ENCODE peak calls at places on chromosome 18, in six cellular contexts. X is H9, A is mesenchymal stem cell, G is IMR-90, O is neuronal stem cell, P is H1. Q is an unnamed sample.

GRCh38 chr18:46097378-46097852 is 681 bp downstream of the ATP5F1A start:
- DNase-seq in O (no peak), G (no peak), X (no peak), A (no peak), P (no peak), Q (peak; percentile 18)

GRCh38 chr18:36977121-36977520 is 148.2 kb downstream of the KIAA1328 start:
- DNase-seq in A (no peak), O (no peak), X (no peak), P (no peak), G (no peak), Q (no peak)

GRCh38 chr18:32922951-32923430 is 150.2 kb upstream of the KLHL14 start:
- DNase-seq in G (no peak), O (no peak), A (peak; percentile 58), P (no peak), X (no peak), Q (no peak)

GRCh38 chr18:33755918-33756590 is 178.0 kb downstream of the ASXL3 start:
- DNase-seq in O (no peak), G (peak; percentile 93), A (peak; percentile 93), X (no peak), P (peak; percentile 23), Q (peak; percentile 81)

GRCh38 chr18:79832169-79832568 is 34.4 kb downstream of the KCNG2 start:
- DNase-seq in O (no peak), A (no peak), G (no peak), P (no peak), X (no peak), Q (no peak)

GRCh38 chr18:26133652-26134051 is at the start of gene PSMA8:
- DNase-seq in O (no peak), G (no peak), A (no peak), P (peak; percentile 23), X (peak; percentile 65), Q (peak; percentile 45)

GRCh38 chr18:12883003-12883683 is 894 bp downstream of the PTPN2 start:
- DNase-seq in O (no peak), X (no peak), A (peak; percentile 26), G (no peak), P (no peak), Q (peak; percentile 27)

GRCh38 chr18:35750929-35751328 is 169.4 kb downstream of the GALNT1 start:
- DNase-seq in X (no peak), O (no peak), P (no peak), A (no peak), G (no peak), Q (no peak)

GRCh38 chr18:54140641-54141040 is 83.8 kb downstream of the MBD2 start:
- DNase-seq in G (peak; percentile 72), A (no peak), O (no peak), X (no peak), P (no peak), Q (no peak)

GRCh38 chr18:44973282-44973681 is 292.6 kb downstream of the SETBP1 start:
- DNase-seq in G (no peak), P (no peak), A (peak; percentile 18), X (no peak), O (no peak), Q (peak; percentile 32)

GRCh38 chr18:38025433-38026038 is 459.9 kb upstream of the CELF4 start:
- DNase-seq in P (peak; percentile 9), X (no peak), G (no peak), O (no peak), A (peak; percentile 45), Q (peak; percentile 3)

DNA sequence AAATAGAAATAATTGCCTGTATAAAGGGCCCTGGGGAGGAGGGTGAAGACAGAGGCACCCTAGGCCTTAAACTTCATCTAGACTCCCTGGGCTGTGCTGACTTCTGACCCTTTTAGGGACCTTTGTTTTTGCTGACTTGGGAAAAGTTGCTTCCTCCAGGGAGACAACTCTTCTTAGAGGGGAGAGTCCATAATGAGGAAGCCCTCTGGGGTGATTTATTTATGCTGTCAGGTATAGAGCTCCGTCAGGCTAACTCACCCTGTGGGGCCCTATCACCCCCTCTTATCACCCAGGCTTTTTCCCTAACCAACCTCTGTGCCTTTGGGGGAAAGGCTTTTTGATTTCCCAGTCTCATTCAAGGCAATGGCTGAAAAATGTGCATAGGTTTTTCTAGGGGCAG is 8.1 kb downstream of the ONECUT2 start:
- DNase-seq in A (no peak), X (no peak), G (no peak), P (no peak), O (no peak), Q (no peak)
- H4K91ac ChIP-seq in A (no peak overlapping the region), X (no peak overlapping the region), G (no peak overlapping the region), P (no peak overlapping the region), O (no peak overlapping the region), Q (no peak overlapping the region)

GRCh38 chr18:49495480-49495879 is 8.4 kb upstream of the C18orf32 start:
- DNase-seq in P (no peak), X (no peak), A (no peak), G (no peak), O (no peak), Q (no peak)
- H4K91ac ChIP-seq in P (no peak overlapping the region), X (no peak overlapping the region), A (no peak overlapping the region), G (no peak overlapping the region), O (no peak overlapping the region), Q (no peak overlapping the region)

DNA sequence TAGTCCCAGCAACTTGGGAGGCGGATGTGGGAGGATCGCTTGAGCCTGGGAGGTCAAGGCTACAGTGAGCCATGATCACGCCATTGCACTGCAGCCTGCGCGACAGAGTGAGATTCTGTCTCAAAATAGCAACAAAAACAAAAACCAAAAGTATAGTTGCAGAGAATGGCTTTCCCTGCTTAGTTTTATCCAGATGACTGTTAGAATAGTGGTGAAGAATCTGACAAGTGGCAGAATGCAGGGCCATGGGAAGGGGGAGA is 53.8 kb downstream of the NEDD4L start:
- DNase-seq in G (no peak), O (no peak), X (no peak), P (no peak), A (no peak), Q (no peak)
- H4K91ac ChIP-seq in G (no peak overlapping the region), O (no peak overlapping the region), X (no peak overlapping the region), P (no peak overlapping the region), A (no peak overlapping the region), Q (no peak overlapping the region)

GRCh38 chr18:42100917-42101316 is 145.9 kb downstream of the PIK3C3 start:
- DNase-seq in X (no peak), A (no peak), O (no peak), P (no peak), G (no peak), Q (no peak)
- H4K91ac ChIP-seq in X (no peak overlapping the region), A (no peak overlapping the region), O (no peak overlapping the region), P (no peak overlapping the region), G (no peak overlapping the region), Q (no peak overlapping the region)

GRCh38 chr18:6561893-6562292 is 147.2 kb upstream of the L3MBTL4 start:
- DNase-seq in O (no peak), G (no peak), A (no peak), X (no peak), P (no peak), Q (peak; percentile 91)

GRCh38 chr18:6557470-6558245 is 142.9 kb upstream of the L3MBTL4 start:
- DNase-seq in P (no peak), O (no peak), X (peak; percentile 75), G (no peak), A (no peak), Q (no peak)

GRCh38 chr18:6558770-6559169 is 144.1 kb upstream of the L3MBTL4 start:
- DNase-seq in A (no peak), X (no peak), G (no peak), P (no peak), O (no peak), Q (no peak)

GRCh38 chr18:6557052-6557451 is 142.3 kb upstream of the L3MBTL4 start:
- DNase-seq in O (peak; percentile 33), A (peak; percentile 23), P (no peak), X (peak; percentile 67), G (no peak), Q (no peak)

DNA sequence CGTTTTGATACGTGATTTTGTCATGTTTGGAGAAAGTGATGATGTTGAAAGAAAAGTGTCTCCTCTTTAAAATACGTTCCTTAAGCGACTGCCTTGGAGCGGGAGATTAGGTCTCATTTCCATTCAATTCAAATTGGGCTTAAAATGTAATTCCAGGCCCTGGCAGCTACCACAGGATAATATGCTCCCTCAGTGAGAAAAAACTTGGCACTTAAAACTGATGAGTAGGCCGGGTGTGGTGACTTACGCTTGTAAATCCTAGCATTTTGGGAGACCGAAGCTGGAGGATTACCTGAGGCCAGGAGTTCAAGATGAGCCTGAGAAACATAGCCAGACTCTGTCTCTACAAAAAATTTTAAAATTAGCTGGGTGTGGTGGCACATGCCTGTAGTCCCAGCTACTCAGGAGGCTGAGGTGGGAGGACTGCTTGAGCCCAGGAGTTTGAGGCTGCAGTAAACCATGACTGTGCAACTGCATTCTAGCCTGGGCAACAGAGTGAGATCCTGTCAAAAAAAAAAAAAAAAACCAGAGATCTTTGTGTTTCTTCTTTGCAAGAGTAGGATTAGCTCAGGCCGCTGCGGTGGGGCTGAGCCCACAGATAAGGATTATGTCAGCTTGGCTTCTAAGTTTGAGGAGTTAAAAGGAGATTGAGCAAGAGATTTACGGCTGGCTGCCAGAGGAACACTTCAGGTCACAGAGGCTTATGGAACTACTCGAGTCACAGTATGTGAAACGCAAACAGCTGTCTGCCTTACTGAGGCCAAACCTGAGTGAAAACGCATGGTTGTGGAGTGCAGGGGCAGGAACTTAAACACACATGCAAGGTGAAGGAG is 146.5 kb upstream of the L3MBTL4 start:
- DNase-seq in X (no peak), O (no peak), P (no peak), A (peak; percentile 85), G (peak; percentile 67), Q (peak; percentile 41)
- H4K91ac ChIP-seq in X (no peak overlapping the region), O (no peak overlapping the region), P (no peak overlapping the region), A (no peak overlapping the region), G (no peak overlapping the region), Q (peak overlapping the region; percentile 37)

GRCh38 chr18:48946329-48946835 is 4.4 kb downstream of the SMAD7 start:
- DNase-seq in O (no peak), P (no peak), G (peak; percentile 81), X (no peak), A (peak; percentile 83), Q (no peak)

GRCh38 chr18:48944634-48945033 is 6.1 kb downstream of the SMAD7 start:
- DNase-seq in O (no peak), X (no peak), G (peak; percentile 57), P (no peak), A (peak; percentile 57), Q (no peak)

GRCh38 chr18:48947102-48947501 is 3.7 kb downstream of the SMAD7 start:
- DNase-seq in A (peak; percentile 23), P (no peak), X (no peak), O (no peak), G (no peak), Q (no peak)

GRCh38 chr18:48947583-48947982 is 3.2 kb downstream of the SMAD7 start:
- DNase-seq in P (no peak), A (peak; percentile 22), G (no peak), O (no peak), X (peak; percentile 22), Q (no peak)

GRCh38 chr18:48945953-48946217 is 4.9 kb downstream of the SMAD7 start:
- DNase-seq in X (no peak), G (no peak), A (no peak), O (no peak), P (no peak), Q (no peak)
- H4K91ac ChIP-seq in X (no peak overlapping the region), G (no peak overlapping the region), A (no peak overlapping the region), O (no peak overlapping the region), P (no peak overlapping the region), Q (no peak overlapping the region)

DNA sequence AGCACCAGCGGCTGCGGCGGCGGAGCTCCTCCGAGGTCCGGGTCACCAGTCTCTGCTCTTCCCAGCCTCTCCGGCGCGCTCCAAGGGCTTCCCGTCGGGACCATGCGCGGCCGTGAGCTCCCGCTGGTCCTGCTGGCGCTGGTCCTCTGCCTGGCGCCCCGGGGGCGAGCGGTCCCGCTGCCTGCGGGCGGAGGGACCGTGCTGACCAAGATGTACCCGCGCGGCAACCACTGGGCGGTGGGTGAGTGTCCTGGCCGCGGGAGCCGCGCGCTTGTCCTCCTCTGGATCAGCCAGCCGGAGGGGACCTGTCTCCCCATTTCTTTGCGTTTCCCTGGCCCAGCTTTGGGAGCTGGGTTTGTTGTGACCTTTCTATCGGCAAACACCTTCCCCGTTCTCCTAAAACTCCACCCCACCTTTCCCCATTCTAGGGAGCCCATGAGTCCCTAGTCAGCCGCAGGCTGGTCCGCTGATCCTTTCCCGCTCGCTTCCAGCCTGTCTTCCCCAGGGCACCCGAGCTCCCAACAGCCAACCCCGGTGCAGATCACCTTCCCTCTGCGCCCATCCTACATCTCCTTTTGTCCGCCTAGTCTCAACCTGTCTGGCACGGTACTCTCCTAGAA is 316 bp downstream of the GRP start:
- DNase-seq in A (no peak), G (no peak), P (no peak), O (no peak), X (peak; percentile 45), Q (no peak)
- H4K91ac ChIP-seq in A (no peak overlapping the region), G (no peak overlapping the region), P (no peak overlapping the region), O (no peak overlapping the region), X (no peak overlapping the region), Q (no peak overlapping the region)

Q was measured in trophoblast cell.